ENCODE peak calls at places on chromosomes 6 and 20, in five cellular contexts. K is brain microvascular endothelial cell, E is OCI-LY7, N is dorsolateral prefrontal cortex, Z is hepatocyte. H is an unnamed sample.

GRCh38 chr6:41156771-41157170 is 2.6 kb upstream of the TREML1 start:
- DNase-seq in K (no peak), Z (no peak), N (no peak), E (no peak), H (no peak)

GRCh38 chr6:41469951-41470340 is 76.2 kb upstream of the FOXP4 start:
- DNase-seq in K (no peak), Z (peak; percentile 60), N (no peak), E (no peak), H (no peak)

GRCh38 chr6:32622545-32623401 is 14.4 kb upstream of the HLA-DQA1 start:
- DNase-seq in E (peak; percentile 85), K (no peak), Z (peak; percentile 68), N (no peak), H (peak; percentile 74)

GRCh38 chr6:83952830-83953229 is 80.7 kb upstream of the MRAP2 start:
- DNase-seq in N (no peak), K (no peak), Z (no peak), E (no peak), H (no peak)

GRCh38 chr6:43716099-43716498 is 28.5 kb upstream of the MRPS18A start:
- DNase-seq in N (no peak), Z (peak; percentile 71), E (peak; percentile 25), K (no peak), H (no peak)

GRCh38 chr6:70270287-70271005 is 32.4 kb downstream of the COL9A1 start:
- DNase-seq in N (no peak), E (no peak), Z (no peak), K (no peak), H (no peak)

GRCh38 chr6:101534821-101535220 is 141.3 kb downstream of the GRIK2 start:
- DNase-seq in N (no peak), K (no peak), E (no peak), Z (no peak), H (no peak)

GRCh38 chr6:136225496-136225895 is 24.6 kb downstream of the MTFR2 start:
- DNase-seq in Z (peak; percentile 19), N (no peak), E (no peak), K (no peak), H (no peak)

GRCh38 chr6:151025076-151025475 is 159.6 kb downstream of the MTHFD1L start:
- DNase-seq in E (no peak), K (no peak), N (peak; percentile 78), Z (no peak), H (no peak)

GRCh38 chr6:128036808-128037570 is 136.1 kb upstream of the THEMIS start:
- DNase-seq in K (no peak), Z (no peak), E (no peak), N (no peak), H (no peak)

GRCh38 chr6:3026811-3027626 is 27.3 kb downstream of the NQO2 start:
- DNase-seq in E (peak; percentile 92), N (no peak), Z (no peak), K (no peak), H (peak; percentile 32)
- H3K4me3 ChIP-seq in E (peak overlapping the region; percentile 55), N (no peak overlapping the region), Z (no peak overlapping the region), K (no peak overlapping the region), H (no peak overlapping the region)

GRCh38 chr6:137764464-137764863 is 102.6 kb upstream of the TNFAIP3 start:
- DNase-seq in K (peak; percentile 67), E (no peak), Z (no peak), N (no peak), H (no peak)
- H3K4me3 ChIP-seq in K (no peak overlapping the region), E (no peak overlapping the region), Z (no peak overlapping the region), N (no peak overlapping the region), H (no peak overlapping the region)

GRCh38 chr6:159043236-159043635 is 1.6 kb downstream of the TAGAP start:
- DNase-seq in N (no peak), K (no peak), E (peak; percentile 39), Z (no peak), H (peak; percentile 87)
- H3K4me3 ChIP-seq in N (peak overlapping the region; percentile 21), K (no peak overlapping the region), E (peak overlapping the region; percentile 95), Z (no peak overlapping the region), H (peak overlapping the region; percentile 59)

GRCh38 chr6:75525682-75526081 is 32.1 kb upstream of the FILIP1 start:
- DNase-seq in Z (no peak), N (no peak), K (no peak), E (no peak), H (no peak)

GRCh38 chr6:75526502-75527127 is 33.0 kb upstream of the FILIP1 start:
- DNase-seq in E (peak; percentile 55), N (peak; percentile 46), K (peak; percentile 83), Z (peak; percentile 84), H (peak; percentile 49)

GRCh38 chr6:75528423-75528822 is 34.8 kb upstream of the FILIP1 start:
- DNase-seq in N (no peak), Z (no peak), K (no peak), E (no peak), H (no peak)

GRCh38 chr6:75524322-75524972 is 30.8 kb upstream of the FILIP1 start:
- DNase-seq in Z (peak; percentile 73), N (no peak), K (peak; percentile 95), E (no peak), H (no peak)
- H3K4me3 ChIP-seq in Z (no peak overlapping the region), N (no peak overlapping the region), K (peak overlapping the region; percentile 6), E (no peak overlapping the region), H (no peak overlapping the region)

GRCh38 chr20:63443606-63444395 is 28.7 kb downstream of the KCNQ2 start:
- DNase-seq in E (no peak), N (no peak), Z (no peak), K (no peak), H (no peak)

GRCh38 chr20:63441777-63442493 is 30.5 kb downstream of the KCNQ2 start:
- DNase-seq in E (no peak), Z (peak; percentile 64), K (peak; percentile 34), N (peak; percentile 71), H (peak; percentile 67)

GRCh38 chr20:63446174-63447024 is 26.1 kb downstream of the KCNQ2 start:
- DNase-seq in K (no peak), N (no peak), E (no peak), Z (peak; percentile 30), H (no peak)

GRCh38 chr20:63445075-63445734 is 27.2 kb downstream of the KCNQ2 start:
- DNase-seq in N (no peak), K (no peak), Z (no peak), E (no peak), H (no peak)

DNA sequence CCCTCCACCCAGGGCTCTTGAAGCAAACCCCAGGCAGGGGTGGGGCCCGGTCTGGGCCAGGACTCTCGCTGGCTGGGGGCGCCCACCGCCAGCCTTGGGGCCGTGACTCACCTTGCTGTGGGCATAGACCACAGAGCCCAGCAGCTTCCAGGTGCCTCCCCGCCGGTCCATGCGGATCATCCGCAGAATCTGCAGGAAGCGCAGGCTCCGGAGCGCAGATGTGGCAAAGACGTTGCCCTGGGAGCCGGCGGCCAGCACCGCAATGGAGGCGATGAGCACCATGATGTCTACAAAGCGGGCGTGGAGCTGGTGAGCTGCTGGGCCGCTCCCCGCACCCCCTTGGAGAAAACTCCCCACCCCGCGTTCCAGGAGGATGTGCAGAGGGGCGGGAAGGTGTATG is 27.9 kb downstream of the KCNQ2 start:
- DNase-seq in Z (no peak), K (no peak), E (no peak), N (no peak), H (no peak)
- H3K4me3 ChIP-seq in Z (no peak overlapping the region), K (no peak overlapping the region), E (no peak overlapping the region), N (no peak overlapping the region), H (no peak overlapping the region)

GRCh38 chr6:20274115-20274514 is 61.8 kb upstream of the MBOAT1 start:
- DNase-seq in Z (peak; percentile 49), N (no peak), E (no peak), K (no peak), H (no peak)

GRCh38 chr6:20269147-20269546 is 56.9 kb upstream of the MBOAT1 start:
- DNase-seq in E (no peak), N (no peak), Z (no peak), K (no peak), H (no peak)

GRCh38 chr6:20266851-20267608 is 54.8 kb upstream of the MBOAT1 start:
- DNase-seq in N (no peak), Z (no peak), K (no peak), E (no peak), H (no peak)

GRCh38 chr6:20265842-20266241 is 53.6 kb upstream of the MBOAT1 start:
- DNase-seq in Z (no peak), E (no peak), N (no peak), K (no peak), H (no peak)

GRCh38 chr6:20271818-20272217 is 59.5 kb upstream of the MBOAT1 start:
- DNase-seq in N (no peak), E (no peak), K (no peak), Z (no peak), H (no peak)
- H3K4me3 ChIP-seq in N (no peak overlapping the region), E (no peak overlapping the region), K (no peak overlapping the region), Z (no peak overlapping the region), H (no peak overlapping the region)

GRCh38 chr6:152897807-152898399 is 84.9 kb downstream of the FBXO5 start:
- DNase-seq in Z (peak; percentile 70), N (peak; percentile 58), E (peak; percentile 49), K (peak; percentile 60), H (peak; percentile 32)

GRCh38 chr6:152893187-152893586 is 89.7 kb downstream of the FBXO5 start:
- DNase-seq in K (no peak), N (no peak), Z (no peak), E (no peak), H (no peak)
- H3K4me3 ChIP-seq in K (no peak overlapping the region), N (no peak overlapping the region), Z (no peak overlapping the region), E (no peak overlapping the region), H (no peak overlapping the region)

H was measured in Jurkat, Clone E6-1.